ENCODE peak calls at places on chromosomes 5 and 9, in eight cellular contexts. D is tibial artery; W is pancreas; K is HCT116; Y is ovary; B is CD8-positive, alpha-beta T cell; J is heart left ventricle; F is SJCRH30. O is an unnamed sample.

GRCh38 chr9:35658894-35659220 is 765 bp downstream of the CCDC107 start:
- DNase-seq in J (no peak), W (peak), F (peak), D (peak), K (peak), Y (peak), B (no peak), O (peak)

GRCh38 chr9:126131066-126132010 is 195.3 kb upstream of the MVB12B start:
- DNase-seq in W (no peak), J (no peak), B (no peak), F (no peak), D (no peak), Y (no peak), K (no peak), O (no peak)

GRCh38 chr5:160930361-160930760 is 78.3 kb upstream of the ATP10B start:
- DNase-seq in B (no peak), J (no peak), F (peak), D (no peak), W (peak), Y (no peak), K (no peak), O (no peak)

GRCh38 chr5:50535393-50535792 is 94.3 kb upstream of the EMB start:
- DNase-seq in F (no peak), B (no peak), W (no peak), D (no peak), K (no peak), J (no peak), Y (no peak), O (no peak)

GRCh38 chr9:129125478-129125877 is 14.3 kb downstream of the PTPA start:
- DNase-seq in D (no peak), W (no peak), Y (no peak), J (no peak), F (no peak), B (no peak), K (peak), O (no peak)

GRCh38 chr9:123399803-123400378 is 43.9 kb downstream of the CRB2 start:
- DNase-seq in J (no peak), Y (no peak), K (no peak), F (peak), B (no peak), D (no peak), W (no peak), O (no peak)

GRCh38 chr5:67416133-67416937 is 219.7 kb upstream of the CD180 start:
- DNase-seq in D (no peak), W (no peak), B (no peak), K (no peak), J (no peak), F (no peak), Y (no peak), O (no peak)

GRCh38 chr5:134510970-134511795 is 14.3 kb upstream of the JADE2 start:
- DNase-seq in F (no peak), B (no peak), K (no peak), Y (no peak), J (no peak), D (no peak), W (peak), O (no peak)

GRCh38 chr5:14486486-14486885 is 95.1 kb upstream of the OTULINL start:
- DNase-seq in D (no peak), W (no peak), B (no peak), K (no peak), J (no peak), Y (no peak), F (no peak), O (no peak)

GRCh38 chr9:75455444-75455921 is 367.2 kb downstream of the OSTF1 start:
- DNase-seq in Y (no peak), F (peak), B (no peak), W (no peak), J (no peak), K (no peak), D (peak), O (no peak)

DNA sequence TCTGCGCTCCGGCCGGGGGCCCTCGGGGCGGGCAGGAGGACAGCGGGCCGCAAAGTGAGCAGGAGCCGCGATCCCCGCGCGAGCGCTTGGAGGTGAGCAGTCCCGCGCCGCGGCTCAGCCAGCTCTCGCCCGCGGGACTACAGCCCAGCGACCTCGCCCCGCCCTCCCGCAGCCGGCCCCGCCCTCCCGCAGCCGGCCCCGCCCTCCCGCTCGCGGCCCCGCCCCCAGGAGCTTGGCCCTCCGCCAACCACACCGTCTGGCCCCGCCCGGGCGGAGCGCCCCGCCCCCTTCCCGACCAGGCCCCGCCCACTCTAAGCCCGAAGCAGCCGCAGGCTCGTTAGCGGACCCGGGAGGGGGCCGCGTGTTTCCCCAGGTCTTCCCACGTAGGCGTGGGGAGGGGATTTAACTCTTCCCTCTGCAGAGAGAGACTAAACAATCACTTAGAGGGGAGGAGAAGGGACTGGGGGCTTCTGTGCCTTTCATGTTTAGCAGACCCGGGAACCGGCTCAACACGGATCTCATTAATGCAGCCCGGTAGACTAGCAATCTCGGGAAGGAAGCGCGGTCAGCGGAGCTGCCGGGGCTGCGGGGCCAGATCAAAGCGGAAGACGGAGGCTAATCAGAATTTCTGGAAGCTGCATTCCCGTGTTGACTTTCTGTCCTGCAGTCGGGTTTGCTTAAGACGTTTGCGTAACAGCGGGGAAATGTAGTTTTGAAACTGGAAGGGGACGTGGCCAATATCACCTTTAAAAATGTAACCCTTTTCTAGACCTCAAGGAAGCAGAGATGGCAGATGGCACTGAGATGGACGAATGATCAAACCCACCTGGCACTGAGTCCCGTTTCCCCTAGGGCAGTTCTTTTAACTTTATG is at the start of gene MYO10:
- DNase-seq in D (peak), K (no peak), B (peak), Y (peak), J (peak), F (peak), W (peak), O (peak)
- H3K27ac ChIP-seq in D (peak), K (peak), B (no peak), Y (peak), J (peak), F (peak), W (peak), O (peak)

DNA sequence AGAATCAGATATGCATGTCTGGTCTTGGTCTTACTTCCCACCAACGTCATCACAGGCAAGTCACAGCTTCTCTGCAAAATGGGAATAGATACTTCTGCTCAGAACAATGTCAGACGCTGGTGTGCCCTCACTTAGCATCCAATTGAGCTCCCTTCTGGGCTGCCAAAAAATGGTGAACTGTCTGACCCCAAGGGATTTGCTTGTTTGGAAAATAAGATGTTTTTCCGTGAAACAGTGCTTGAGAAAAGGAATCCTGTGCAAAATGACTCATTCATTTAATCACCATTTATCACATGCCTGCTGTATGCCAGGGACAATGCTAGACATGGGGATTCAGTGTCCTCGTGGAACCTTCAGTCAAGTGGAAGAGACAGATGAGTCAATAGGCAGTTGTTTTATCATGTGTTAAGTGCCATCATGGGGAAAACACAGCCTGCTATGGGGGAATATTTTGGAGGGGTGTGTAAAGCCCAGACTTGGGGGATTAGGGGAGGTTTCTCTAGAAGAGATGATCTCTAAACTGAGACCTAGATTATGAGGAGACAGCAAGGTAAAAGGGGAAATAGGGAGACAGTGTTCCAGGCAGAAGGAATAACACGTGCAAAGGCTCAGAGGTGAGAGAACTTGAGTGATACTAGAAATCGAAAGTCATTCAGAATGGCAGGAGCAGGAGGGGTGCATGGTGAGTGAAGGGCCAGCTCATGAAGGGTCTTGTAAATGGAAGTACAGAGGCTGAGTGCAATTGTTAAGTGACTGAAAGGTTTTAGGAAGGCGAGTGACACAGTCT is 3.8 kb downstream of the NIPAL4 start:
- DNase-seq in W (no peak), D (peak), B (no peak), J (no peak), K (peak), Y (no peak), F (no peak), O (no peak)
- H3K27ac ChIP-seq in W (no peak), D (no peak), B (no peak), J (no peak), K (peak), Y (no peak), F (no peak), O (peak)

GRCh38 chr9:91147079-91147708 is 214.5 kb downstream of the AUH start:
- DNase-seq in B (no peak), Y (no peak), W (no peak), D (no peak), K (no peak), J (no peak), F (no peak), O (no peak)
- H3K27ac ChIP-seq in B (no peak), Y (no peak), W (no peak), D (no peak), K (no peak), J (no peak), F (no peak), O (no peak)

GRCh38 chr5:55600536-55601208 is 65.9 kb upstream of the PLPP1 start:
- DNase-seq in W (no peak), K (no peak), B (no peak), Y (no peak), J (peak), D (peak), F (peak), O (peak)
- H3K27ac ChIP-seq in W (peak), K (peak), B (no peak), Y (no peak), J (peak), D (peak), F (peak), O (peak)

GRCh38 chr5:59351076-59351794 is 542.3 kb downstream of the PDE4D start:
- DNase-seq in W (no peak), K (no peak), J (peak), F (no peak), Y (peak), D (no peak), B (no peak), O (peak)

GRCh38 chr5:59342181-59342580 is 551.3 kb downstream of the PDE4D start:
- DNase-seq in B (no peak), W (no peak), F (no peak), D (no peak), K (no peak), J (no peak), Y (no peak), O (no peak)

GRCh38 chr5:59346514-59346913 is 547.0 kb downstream of the PDE4D start:
- DNase-seq in B (no peak), Y (no peak), J (no peak), F (no peak), D (no peak), W (no peak), K (no peak), O (no peak)

GRCh38 chr5:59348189-59348588 is 545.3 kb downstream of the PDE4D start:
- DNase-seq in J (no peak), W (no peak), K (no peak), Y (no peak), D (no peak), F (no peak), B (no peak), O (no peak)

GRCh38 chr5:59346987-59347386 is 546.5 kb downstream of the PDE4D start:
- DNase-seq in D (no peak), K (no peak), B (no peak), J (no peak), Y (no peak), W (no peak), F (no peak), O (no peak)
- H3K27ac ChIP-seq in D (no peak), K (no peak), B (no peak), J (no peak), Y (no peak), W (no peak), F (no peak), O (peak)

DNA sequence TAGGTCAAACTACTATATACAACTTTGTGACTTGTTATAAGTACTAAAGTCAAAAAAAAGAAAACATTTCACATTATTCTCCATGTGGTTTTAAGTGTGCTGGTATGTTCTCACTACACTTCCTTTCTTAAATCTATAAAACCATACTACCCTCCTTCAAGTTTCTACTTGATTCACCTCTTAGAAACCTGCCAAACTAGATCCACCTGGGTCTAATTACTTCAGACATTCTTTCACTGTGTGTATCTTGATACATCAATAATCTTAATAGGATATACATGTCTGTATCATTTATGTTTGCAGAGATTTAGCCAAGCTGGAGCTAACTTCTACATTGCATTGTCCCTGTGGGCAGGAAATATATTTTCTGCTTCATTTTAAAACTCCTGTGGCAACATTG is 1012.6 kb downstream of the EFNA5 start:
- DNase-seq in B (no peak), F (no peak), K (no peak), Y (no peak), D (no peak), W (no peak), J (no peak), O (no peak)
- H3K27ac ChIP-seq in B (no peak), F (no peak), K (no peak), Y (no peak), D (no peak), W (no peak), J (no peak), O (no peak)

GRCh38 chr5:114999176-114999575 is 170.5 kb downstream of the TRIM36 start:
- DNase-seq in B (no peak), W (no peak), Y (no peak), F (no peak), K (no peak), J (no peak), D (no peak), O (no peak)
- H3K27ac ChIP-seq in B (no peak), W (no peak), Y (no peak), F (no peak), K (no peak), J (no peak), D (no peak), O (no peak)